ENCODE peak calls at places on chromosome 3, in ten cellular contexts. A, Y, X, E, B, R, Z, M, Q and H are unnamed samples.

GRCh38 chr3:122003596-122003995 is 18.5 kb downstream of the ILDR1 start:
- DNase-seq in A (no peak), Y (no peak), X (no peak), E (no peak), B (no peak), R (no peak), Z (no peak), M (no peak), Q (no peak), H (no peak)

GRCh38 chr3:132556467-132557159 is 40.5 kb upstream of the ACKR4 start:
- DNase-seq in A (no peak), Y (no peak), X (no peak), E (no peak), B (no peak), R (no peak), Z (peak; percentile 81), M (no peak), Q (no peak), H (no peak)

GRCh38 chr3:18279338-18279737 is 145.8 kb downstream of the SATB1 start:
- DNase-seq in A (no peak), Y (no peak), X (no peak), E (no peak), B (no peak), R (no peak), Z (no peak), M (no peak), Q (no peak), H (no peak)

GRCh38 chr3:172391592-172392302 is 56.5 kb downstream of the GHSR start:
- DNase-seq in A (no peak), Y (no peak), X (no peak), E (no peak), B (no peak), R (no peak), Z (no peak), M (peak; percentile 94), Q (no peak), H (no peak)

GRCh38 chr3:11350374-11350773 is 78.2 kb downstream of the ATG7 start:
- DNase-seq in A (no peak), Y (no peak), X (no peak), E (no peak), B (no peak), R (no peak), Z (no peak), M (peak; percentile 31), Q (no peak), H (no peak)

GRCh38 chr3:71006810-71007785 is 576.4 kb downstream of the FOXP1 start:
- DNase-seq in A (peak; percentile 22), Y (no peak), X (no peak), E (no peak), B (no peak), R (no peak), Z (no peak), M (peak; percentile 46), Q (no peak), H (no peak)

GRCh38 chr3:194255252-194256039 is 95.7 kb downstream of the CPN2 start:
- DNase-seq in A (no peak), Y (no peak), X (no peak), E (peak; percentile 39), B (peak; percentile 48), R (peak; percentile 93), Z (no peak), M (peak; percentile 81), Q (peak; percentile 91), H (no peak)

GRCh38 chr3:129445472-129445871 is 5.4 kb downstream of the IFT122 start:
- DNase-seq in A (peak; percentile 33), Y (no peak), X (no peak), E (no peak), B (no peak), R (no peak), Z (no peak), M (no peak), Q (no peak), H (no peak)

GRCh38 chr3:197600796-197601565 is 45.2 kb upstream of the BDH1 start:
- DNase-seq in A (no peak), Y (peak; percentile 14), X (no peak), E (no peak), B (no peak), R (no peak), Z (no peak), M (peak; percentile 3), Q (no peak), H (no peak)

GRCh38 chr3:62922326-62922725 is 47.1 kb upstream of the CADPS start:
- DNase-seq in A (no peak), Y (no peak), X (no peak), E (no peak), B (no peak), R (no peak), Z (no peak), M (no peak), Q (no peak), H (no peak)

DNA sequence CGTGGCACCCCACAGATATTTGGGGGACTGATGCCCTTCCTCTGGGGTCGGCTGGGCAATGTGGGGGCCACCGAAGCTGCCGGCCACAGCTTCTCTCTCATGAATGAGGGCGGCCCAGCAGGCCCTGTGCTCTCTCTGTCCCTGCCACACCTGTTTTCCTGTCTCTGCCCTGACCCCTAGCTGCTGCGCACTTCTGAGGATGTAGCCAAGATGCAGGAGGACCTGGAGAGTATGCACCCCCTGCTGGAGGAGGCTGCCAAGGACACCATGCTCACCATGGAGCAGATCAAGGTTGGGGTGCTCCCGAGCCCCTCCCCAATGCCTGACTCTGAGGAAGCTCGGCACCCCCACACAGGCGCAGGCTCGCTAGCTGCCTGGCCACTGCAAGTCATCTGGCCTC is 59.7 kb downstream of the SEMA3G start:
- DNase-seq in A (no peak), Y (peak; percentile 14), X (no peak), E (no peak), B (no peak), R (no peak), Z (no peak), M (peak; percentile 32), Q (no peak), H (peak; percentile 75)
- TF ChIP-seq CTCF in A (no peak), Y (peak; percentile 78), X (peak; percentile 70), E (no peak), B (no peak), R (no peak), Z (no peak), M (peak; percentile 64), Q (no peak), H (peak; percentile 38)

DNA sequence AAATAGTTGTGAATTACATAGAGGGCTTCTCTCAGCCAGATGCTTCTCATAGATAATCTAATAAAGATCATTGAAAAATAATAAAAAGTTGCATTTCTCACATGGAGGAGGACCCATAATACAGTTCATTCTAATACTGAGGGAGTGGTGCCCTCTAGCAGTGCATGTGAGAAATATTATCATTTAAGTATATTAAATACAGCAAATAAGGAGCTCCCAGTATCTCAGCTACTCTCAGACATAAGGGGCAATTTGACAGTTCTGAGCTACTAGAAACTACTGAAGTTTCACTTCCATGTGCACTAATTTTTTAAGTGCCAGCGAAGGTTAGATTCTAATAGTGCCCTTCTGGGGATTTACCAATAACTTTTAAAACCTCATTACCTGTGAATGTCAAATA is 188.3 kb downstream of the IL5RA start:
- DNase-seq in A (no peak), Y (no peak), X (no peak), E (no peak), B (no peak), R (no peak), Z (no peak), M (peak; percentile 1), Q (no peak), H (no peak)
- TF ChIP-seq CTCF in A (peak; percentile 37), Y (peak; percentile 35), X (peak; percentile 74), E (no peak), B (peak; percentile 12), R (peak; percentile 43), Z (peak; percentile 39), M (peak; percentile 2), Q (peak; percentile 21), H (peak; percentile 63)

GRCh38 chr3:76024640-76025039 is 239.3 kb upstream of the ZNF717 start:
- DNase-seq in A (no peak), Y (no peak), X (no peak), E (no peak), B (no peak), R (no peak), Z (no peak), M (peak; percentile 14), Q (no peak), H (no peak)
- TF ChIP-seq CTCF in A (no peak), Y (peak; percentile 45), X (peak; percentile 76), E (no peak), B (peak; percentile 5), R (peak; percentile 34), Z (no peak), M (peak; percentile 21), Q (peak; percentile 35), H (peak; percentile 48)

DNA sequence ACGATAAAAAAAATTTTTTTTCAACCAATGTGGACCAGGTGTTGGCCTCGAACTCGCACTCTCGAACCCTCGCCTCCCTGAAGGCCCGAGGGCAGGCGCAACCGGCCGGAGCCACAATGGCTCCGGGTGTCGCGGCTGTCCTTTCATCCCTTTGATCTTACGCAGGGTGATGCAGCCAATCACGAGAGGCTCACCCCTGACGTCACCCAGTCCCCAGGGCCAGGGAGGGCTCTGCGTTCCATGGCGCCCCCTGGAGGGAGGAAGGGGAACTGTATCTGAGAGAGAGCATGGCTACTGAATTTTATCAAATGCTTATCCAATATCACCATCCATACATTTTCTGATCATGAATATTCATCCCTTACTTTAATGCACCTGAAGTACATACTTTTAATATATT is 15.4 kb upstream of the GMNC start:
- DNase-seq in A (no peak), Y (no peak), X (no peak), E (no peak), B (no peak), R (no peak), Z (no peak), M (no peak), Q (peak; percentile 52), H (no peak)
- TF ChIP-seq CTCF in A (no peak), Y (peak; percentile 28), X (peak; percentile 60), E (no peak), B (no peak), R (peak; percentile 22), Z (no peak), M (peak; percentile 10), Q (no peak), H (no peak)

DNA sequence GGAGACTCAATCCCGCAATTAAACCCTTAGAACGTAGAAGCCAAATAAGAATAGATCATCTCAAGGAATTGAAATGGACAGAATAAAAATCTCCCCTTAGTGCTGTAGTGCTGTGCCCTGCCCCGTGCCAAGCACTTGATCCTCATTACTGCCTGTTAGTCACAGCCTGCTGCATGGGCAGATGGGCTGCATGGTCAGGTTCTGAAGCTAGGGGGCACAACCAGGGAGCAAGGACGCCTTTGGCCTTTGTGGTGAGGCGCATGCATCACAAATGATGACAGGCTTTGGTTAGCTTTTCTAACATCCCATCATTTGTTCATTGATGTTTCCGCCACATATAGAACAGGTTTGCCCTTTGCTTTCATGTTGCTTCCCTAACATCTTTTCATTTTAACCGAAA is 336.3 kb upstream of the ADAMTS9 start:
- DNase-seq in A (no peak), Y (no peak), X (no peak), E (no peak), B (no peak), R (no peak), Z (no peak), M (no peak), Q (peak; percentile 39), H (no peak)
- TF ChIP-seq CTCF in A (no peak), Y (no peak), X (no peak), E (no peak), B (no peak), R (no peak), Z (no peak), M (no peak), Q (no peak), H (no peak)